ENCODE peak calls at places on chromosomes 16 and 17, in six cellular contexts. One of them, this sample, is unnamed.

GRCh38 chr16:11306997-11307638 is 26.0 kb upstream of the PRM1 start:
- DNase-seq in BE2C: no peak
- DNase-seq in ascending aorta: no peak
- DNase-seq in NT2/D1: no peak
- DNase-seq in MM.1S: no peak
- DNase-seq in CD8-positive, alpha-beta memory T cell: no peak
- DNase-seq in this sample: no peak

GRCh38 chr17:4959261-4959965 is 8.2 kb downstream of the SPAG7 start:
- DNase-seq in MM.1S: no peak
- DNase-seq in BE2C: no peak
- DNase-seq in ascending aorta: no peak
- DNase-seq in NT2/D1: no peak
- DNase-seq in CD8-positive, alpha-beta memory T cell: no peak
- DNase-seq in this sample: no peak

GRCh38 chr17:3710951-3711383 is 12.7 kb upstream of the HASPIN start:
- DNase-seq in NT2/D1: no peak
- DNase-seq in MM.1S: peak; percentile 96
- DNase-seq in ascending aorta: no peak
- DNase-seq in BE2C: no peak
- DNase-seq in CD8-positive, alpha-beta memory T cell: peak; percentile 86
- DNase-seq in this sample: no peak

GRCh38 chr17:82232322-82232785 is 3.5 kb downstream of the SLC16A3 start:
- DNase-seq in NT2/D1: no peak
- DNase-seq in CD8-positive, alpha-beta memory T cell: no peak
- DNase-seq in ascending aorta: no peak
- DNase-seq in MM.1S: no peak
- DNase-seq in BE2C: no peak
- DNase-seq in this sample: no peak

GRCh38 chr17:78803161-78803845 is 21.2 kb upstream of the CYTH1 start:
- DNase-seq in CD8-positive, alpha-beta memory T cell: no peak
- DNase-seq in ascending aorta: no peak
- DNase-seq in MM.1S: no peak
- DNase-seq in BE2C: no peak
- DNase-seq in NT2/D1: no peak
- DNase-seq in this sample: no peak

GRCh38 chr17:4679652-4680051 is 24.3 kb downstream of the PELP1 start:
- DNase-seq in ascending aorta: no peak
- DNase-seq in CD8-positive, alpha-beta memory T cell: no peak
- DNase-seq in NT2/D1: peak; percentile 8
- DNase-seq in MM.1S: no peak
- DNase-seq in BE2C: no peak
- DNase-seq in this sample: no peak

GRCh38 chr17:80337195-80337895 is 76.7 kb downstream of the RNF213 start:
- DNase-seq in MM.1S: no peak
- DNase-seq in BE2C: no peak
- DNase-seq in ascending aorta: no peak
- DNase-seq in CD8-positive, alpha-beta memory T cell: no peak
- DNase-seq in NT2/D1: no peak
- DNase-seq in this sample: peak; percentile 13

GRCh38 chr17:60080545-60080944 is 1.8 kb upstream of the HEATR6 start:
- DNase-seq in NT2/D1: no peak
- DNase-seq in MM.1S: no peak
- DNase-seq in ascending aorta: no peak
- DNase-seq in BE2C: no peak
- DNase-seq in CD8-positive, alpha-beta memory T cell: no peak
- DNase-seq in this sample: no peak

GRCh38 chr17:12927001-12927400 is 90.8 kb downstream of the ELAC2 start:
- DNase-seq in BE2C: no peak
- DNase-seq in NT2/D1: no peak
- DNase-seq in CD8-positive, alpha-beta memory T cell: no peak
- DNase-seq in MM.1S: no peak
- DNase-seq in ascending aorta: no peak
- DNase-seq in this sample: no peak

GRCh38 chr17:13353590-13353989 is 248.1 kb downstream of the HS3ST3A1 start:
- DNase-seq in MM.1S: no peak
- DNase-seq in NT2/D1: no peak
- DNase-seq in ascending aorta: no peak
- DNase-seq in BE2C: peak; percentile 59
- DNase-seq in CD8-positive, alpha-beta memory T cell: no peak
- DNase-seq in this sample: no peak

GRCh38 chr16:69563605-69564580 is 1.9 kb upstream of the NFAT5 start:
- DNase-seq in NT2/D1: peak; percentile 43
- DNase-seq in CD8-positive, alpha-beta memory T cell: peak; percentile 53
- DNase-seq in BE2C: peak; percentile 23
- DNase-seq in MM.1S: peak; percentile 54
- DNase-seq in ascending aorta: no peak
- DNase-seq in this sample: no peak

GRCh38 chr16:10871157-10871991 is 5.6 kb upstream of the CIITA start:
- DNase-seq in MM.1S: peak; percentile 23
- DNase-seq in CD8-positive, alpha-beta memory T cell: peak; percentile 71
- DNase-seq in BE2C: no peak
- DNase-seq in NT2/D1: no peak
- DNase-seq in ascending aorta: peak; percentile 41
- DNase-seq in this sample: no peak

GRCh38 chr16:87657621-87658192 is 55.4 kb downstream of the JPH3 start:
- DNase-seq in ascending aorta: no peak
- DNase-seq in CD8-positive, alpha-beta memory T cell: no peak
- DNase-seq in NT2/D1: peak; percentile 42
- DNase-seq in MM.1S: no peak
- DNase-seq in BE2C: no peak
- DNase-seq in this sample: no peak

DNA sequence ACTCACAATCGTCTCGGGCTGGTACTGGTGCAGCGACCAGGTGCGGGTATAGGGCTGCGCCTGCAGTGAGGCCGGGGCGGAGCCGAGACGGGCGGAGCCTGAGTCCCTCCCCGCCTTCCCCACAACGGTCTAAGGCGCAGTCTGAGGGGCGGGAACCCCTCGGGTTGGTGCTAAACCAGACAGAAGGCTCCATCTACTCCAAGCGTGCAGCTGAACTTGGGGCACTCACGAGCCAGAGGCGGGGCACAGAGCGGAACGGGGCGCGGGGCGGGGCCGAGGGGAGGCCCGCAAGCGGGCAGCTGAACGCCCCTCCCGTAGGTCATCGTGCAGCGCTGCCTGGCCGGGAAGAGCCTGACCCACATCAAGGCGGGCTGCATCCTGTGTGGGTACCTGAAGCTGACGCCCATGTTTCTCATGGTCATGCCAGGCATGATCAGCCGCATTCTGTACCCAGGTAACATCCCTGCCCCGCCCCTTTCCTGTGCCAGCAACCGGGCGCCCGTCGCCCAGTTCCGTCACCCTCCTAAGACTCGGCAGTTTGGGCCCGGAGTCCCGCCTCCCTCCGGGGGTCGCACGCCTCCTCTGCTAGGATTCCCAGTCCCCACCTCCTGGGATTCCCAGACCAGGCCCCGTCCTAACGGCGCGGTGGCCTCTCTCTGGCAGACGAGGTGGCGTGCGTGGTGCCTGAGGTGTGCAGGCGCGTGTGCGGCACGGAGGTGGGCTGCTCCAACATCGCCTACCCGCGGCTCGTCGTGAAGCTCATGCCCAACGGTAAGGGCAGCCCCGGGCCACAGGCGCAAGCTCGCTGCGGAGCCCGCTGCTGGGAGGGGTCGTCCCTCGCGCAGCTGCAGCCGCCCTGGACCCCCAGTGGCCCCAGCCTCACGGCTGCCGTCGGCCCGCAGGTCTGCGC is 5.1 kb downstream of the SLC5A2 start:
- DNase-seq in ascending aorta: no peak
- DNase-seq in BE2C: peak; percentile 54
- DNase-seq in MM.1S: peak; percentile 73
- DNase-seq in CD8-positive, alpha-beta memory T cell: peak; percentile 83
- DNase-seq in NT2/D1: no peak
- DNase-seq in this sample: no peak
- H3K27me3 ChIP-seq in ascending aorta: no peaks in the 10 kb centered on the region
- H3K27me3 ChIP-seq in BE2C: peaks cover 14% of the 10 kb centered on the region
- H3K27me3 ChIP-seq in MM.1S: peaks cover 6% of the 10 kb centered on the region
- H3K27me3 ChIP-seq in CD8-positive, alpha-beta memory T cell: no peaks in the 10 kb centered on the region
- H3K27me3 ChIP-seq in NT2/D1: peaks cover 40% of the 10 kb centered on the region
- H3K27me3 ChIP-seq in this sample: no peaks in the 10 kb centered on the region

DNA sequence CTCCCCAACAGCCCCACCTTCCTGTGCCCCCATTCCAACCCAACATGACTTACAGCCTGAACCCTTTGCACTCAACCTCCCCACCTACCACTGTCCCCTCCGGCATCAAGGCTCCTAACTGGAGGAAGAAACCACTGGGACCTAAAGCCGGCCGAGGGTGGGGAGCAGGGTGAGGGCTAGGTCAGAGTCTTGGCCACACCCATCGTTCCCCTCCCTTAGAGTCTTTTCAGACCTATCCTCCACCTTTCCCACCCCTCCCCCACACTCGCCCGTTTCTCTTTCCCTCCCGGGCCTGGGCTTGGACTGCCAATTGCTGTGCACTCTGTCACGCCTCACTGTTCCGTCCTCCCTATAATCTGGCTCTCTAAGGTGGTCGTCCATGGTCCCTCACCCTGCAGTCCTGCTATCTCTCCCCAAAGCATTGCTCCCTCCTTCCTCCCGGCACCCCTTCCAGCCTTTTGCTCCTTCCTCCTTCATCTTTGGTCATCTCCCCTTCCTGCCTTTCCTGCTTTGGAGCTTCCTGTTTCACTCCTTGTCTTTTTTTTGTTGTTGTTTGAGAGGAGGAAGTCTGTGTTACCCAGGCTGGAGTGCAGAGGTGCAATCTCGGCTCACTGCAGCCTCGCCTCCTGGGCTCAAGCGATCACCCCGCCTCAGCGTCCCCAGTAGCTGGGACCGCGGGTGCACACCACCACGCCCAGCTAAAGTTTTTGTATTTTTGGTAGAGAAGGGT is 958 bp upstream of the CLDN7 start:
- DNase-seq in MM.1S: no peak
- DNase-seq in ascending aorta: no peak
- DNase-seq in BE2C: no peak
- DNase-seq in CD8-positive, alpha-beta memory T cell: no peak
- DNase-seq in NT2/D1: no peak
- DNase-seq in this sample: no peak
- H3K27me3 ChIP-seq in MM.1S: peaks cover 68% of the 10 kb centered on the region
- H3K27me3 ChIP-seq in ascending aorta: peaks cover 17% of the 10 kb centered on the region
- H3K27me3 ChIP-seq in BE2C: peaks cover 5% of the 10 kb centered on the region
- H3K27me3 ChIP-seq in CD8-positive, alpha-beta memory T cell: no peaks in the 10 kb centered on the region
- H3K27me3 ChIP-seq in NT2/D1: peaks cover 34% of the 10 kb centered on the region
- H3K27me3 ChIP-seq in this sample: peaks cover 7% of the 10 kb centered on the region

DNA sequence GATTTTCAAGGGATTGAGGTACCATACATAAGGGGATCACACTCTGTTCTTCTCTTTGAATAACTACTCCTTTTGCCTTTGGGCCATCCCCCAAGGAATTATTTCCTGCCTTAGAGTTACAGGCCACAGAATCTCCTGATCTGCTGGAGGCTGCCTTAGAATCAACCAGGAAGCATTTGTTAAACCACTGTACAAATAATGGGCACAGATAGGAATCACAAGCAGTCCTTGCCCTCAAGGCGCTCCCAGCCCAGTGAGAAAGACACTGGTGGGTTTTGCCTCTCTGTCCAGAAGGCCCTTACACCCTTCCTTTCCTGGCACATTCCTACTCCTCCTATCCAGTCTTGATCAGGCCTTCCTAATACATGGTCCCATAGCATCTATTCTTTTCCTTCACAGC is 45.9 kb downstream of the MRTFB start:
- DNase-seq in NT2/D1: no peak
- DNase-seq in CD8-positive, alpha-beta memory T cell: no peak
- DNase-seq in BE2C: no peak
- DNase-seq in MM.1S: no peak
- DNase-seq in ascending aorta: no peak
- DNase-seq in this sample: no peak
- H3K27me3 ChIP-seq in NT2/D1: no peaks in the 10 kb centered on the region
- H3K27me3 ChIP-seq in CD8-positive, alpha-beta memory T cell: no peaks in the 10 kb centered on the region
- H3K27me3 ChIP-seq in BE2C: no peaks in the 10 kb centered on the region
- H3K27me3 ChIP-seq in MM.1S: no peaks in the 10 kb centered on the region
- H3K27me3 ChIP-seq in ascending aorta: no peaks in the 10 kb centered on the region
- H3K27me3 ChIP-seq in this sample: no peaks in the 10 kb centered on the region

GRCh38 chr16:3065742-3066439 is 451 bp downstream of the IL32 start:
- DNase-seq in MM.1S: no peak
- DNase-seq in CD8-positive, alpha-beta memory T cell: no peak
- DNase-seq in NT2/D1: no peak
- DNase-seq in BE2C: no peak
- DNase-seq in ascending aorta: no peak
- DNase-seq in this sample: no peak
- H3K27me3 ChIP-seq in MM.1S: peaks cover 54% of the 10 kb centered on the region
- H3K27me3 ChIP-seq in CD8-positive, alpha-beta memory T cell: no peaks in the 10 kb centered on the region
- H3K27me3 ChIP-seq in NT2/D1: no peaks in the 10 kb centered on the region
- H3K27me3 ChIP-seq in BE2C: no peaks in the 10 kb centered on the region
- H3K27me3 ChIP-seq in ascending aorta: no peaks in the 10 kb centered on the region
- H3K27me3 ChIP-seq in this sample: no peaks in the 10 kb centered on the region

DNA sequence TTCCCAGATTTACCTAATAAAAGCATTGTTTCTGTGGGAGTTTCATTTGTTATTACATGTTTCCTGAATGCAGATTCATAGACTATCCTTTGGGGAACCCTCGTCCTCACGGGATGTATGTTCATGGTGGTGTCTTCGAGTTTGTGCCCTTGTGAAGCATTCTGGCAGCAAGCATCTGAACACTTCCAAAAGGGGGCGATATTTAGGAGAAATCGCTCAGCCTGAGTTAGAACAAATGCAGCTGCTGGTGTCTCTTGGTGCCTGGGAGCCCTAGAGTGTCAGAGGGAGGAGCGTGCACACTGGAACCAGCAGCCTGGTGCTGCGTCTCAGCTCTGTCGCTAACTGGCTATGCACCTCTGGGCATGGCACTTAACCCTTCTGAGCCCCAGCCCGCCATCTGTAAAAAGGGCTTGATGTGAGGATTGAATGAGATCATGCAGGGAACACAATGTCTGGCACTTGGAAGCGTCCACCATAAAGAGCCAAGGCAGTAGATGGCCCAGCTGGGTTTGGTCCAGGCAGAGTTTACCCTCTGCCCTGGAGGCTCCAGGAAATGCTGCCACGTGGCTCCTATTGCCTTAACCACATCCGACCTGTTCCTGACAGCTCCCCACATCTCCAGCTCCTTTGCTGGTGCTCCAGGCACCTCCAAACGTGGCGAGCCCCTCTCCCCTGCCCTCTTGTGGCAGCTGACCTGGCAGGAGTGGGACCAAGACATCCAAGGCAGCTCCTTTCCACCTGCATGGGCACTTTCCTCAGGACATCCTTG is 25.0 kb upstream of the C16orf78 start:
- DNase-seq in ascending aorta: no peak
- DNase-seq in MM.1S: no peak
- DNase-seq in CD8-positive, alpha-beta memory T cell: no peak
- DNase-seq in NT2/D1: no peak
- DNase-seq in BE2C: no peak
- DNase-seq in this sample: no peak
- H3K27me3 ChIP-seq in ascending aorta: no peaks in the 10 kb centered on the region
- H3K27me3 ChIP-seq in MM.1S: peaks cover 7% of the 10 kb centered on the region
- H3K27me3 ChIP-seq in CD8-positive, alpha-beta memory T cell: no peaks in the 10 kb centered on the region
- H3K27me3 ChIP-seq in NT2/D1: no peaks in the 10 kb centered on the region
- H3K27me3 ChIP-seq in BE2C: peaks cover 16% of the 10 kb centered on the region
- H3K27me3 ChIP-seq in this sample: no peaks in the 10 kb centered on the region